ENCODE peak calls at places on chromosomes 2 and 18, in eight cellular contexts. One of them, this sample, is unnamed.
A peak's percentile ranks its signal among the peaks of the same experiment; 100 is the strongest.

GRCh38 chr2:96205238-96205637 is 3.4 kb downstream of the STARD7 start:
- DNase-seq in osteocyte: no peak
- DNase-seq in nephron progenitor cell: no peak
- DNase-seq in type B pancreatic cell: no peak
- DNase-seq in brain microvascular endothelial cell: no peak
- DNase-seq in DND-41: no peak
- DNase-seq in NB4: no peak
- DNase-seq in B cell: no peak
- DNase-seq in this sample: no peak

GRCh38 chr2:217832115-217832514 is 170.7 kb downstream of the TNS1 start:
- DNase-seq in brain microvascular endothelial cell: no peak
- DNase-seq in DND-41: no peak
- DNase-seq in type B pancreatic cell: no peak
- DNase-seq in nephron progenitor cell: no peak
- DNase-seq in osteocyte: no peak
- DNase-seq in B cell: no peak
- DNase-seq in NB4: no peak
- DNase-seq in this sample: no peak

GRCh38 chr18:48797841-48798255 is 152.9 kb downstream of the SMAD7 start:
- DNase-seq in NB4: no peak
- DNase-seq in B cell: no peak
- DNase-seq in nephron progenitor cell: peak; percentile 0
- DNase-seq in type B pancreatic cell: no peak
- DNase-seq in osteocyte: peak; percentile 68
- DNase-seq in DND-41: no peak
- DNase-seq in brain microvascular endothelial cell: no peak
- DNase-seq in this sample: no peak

GRCh38 chr2:219570194-219570923 is 980 bp downstream of the OBSL1 start:
- DNase-seq in B cell: peak; percentile 68
- DNase-seq in nephron progenitor cell: peak; percentile 44
- DNase-seq in brain microvascular endothelial cell: no peak
- DNase-seq in type B pancreatic cell: no peak
- DNase-seq in DND-41: no peak
- DNase-seq in osteocyte: no peak
- DNase-seq in NB4: peak; percentile 48
- DNase-seq in this sample: no peak

GRCh38 chr2:85589982-85590791 is 5.4 kb upstream of the RNF181 start:
- DNase-seq in NB4: peak; percentile 65
- DNase-seq in nephron progenitor cell: no peak
- DNase-seq in osteocyte: no peak
- DNase-seq in type B pancreatic cell: no peak
- DNase-seq in DND-41: no peak
- DNase-seq in brain microvascular endothelial cell: peak; percentile 71
- DNase-seq in B cell: no peak
- DNase-seq in this sample: no peak

GRCh38 chr2:74444498-74445318 is 3.0 kb upstream of the RTKN start:
- DNase-seq in brain microvascular endothelial cell: no peak
- DNase-seq in B cell: no peak
- DNase-seq in DND-41: no peak
- DNase-seq in type B pancreatic cell: no peak
- DNase-seq in NB4: no peak
- DNase-seq in osteocyte: no peak
- DNase-seq in nephron progenitor cell: no peak
- DNase-seq in this sample: no peak

GRCh38 chr2:219029829-219030165 is 11.5 kb downstream of the CFAP65 start:
- DNase-seq in osteocyte: peak; percentile 94
- DNase-seq in DND-41: peak; percentile 79
- DNase-seq in B cell: peak; percentile 82
- DNase-seq in nephron progenitor cell: peak; percentile 85
- DNase-seq in NB4: peak; percentile 81
- DNase-seq in type B pancreatic cell: peak; percentile 84
- DNase-seq in brain microvascular endothelial cell: peak; percentile 64
- DNase-seq in this sample: peak; percentile 80

GRCh38 chr2:164126960-164127359 is 391.2 kb upstream of the FIGN start:
- DNase-seq in NB4: no peak
- DNase-seq in brain microvascular endothelial cell: no peak
- DNase-seq in DND-41: no peak
- DNase-seq in nephron progenitor cell: no peak
- DNase-seq in osteocyte: no peak
- DNase-seq in type B pancreatic cell: no peak
- DNase-seq in B cell: no peak
- DNase-seq in this sample: no peak

GRCh38 chr2:37317746-37318145 is 6.9 kb downstream of the PRKD3 start:
- DNase-seq in nephron progenitor cell: no peak
- DNase-seq in NB4: no peak
- DNase-seq in brain microvascular endothelial cell: no peak
- DNase-seq in DND-41: no peak
- DNase-seq in B cell: no peak
- DNase-seq in osteocyte: no peak
- DNase-seq in type B pancreatic cell: no peak
- DNase-seq in this sample: no peak

GRCh38 chr2:156779416-156780117 is 343.4 kb downstream of the GPD2 start:
- DNase-seq in brain microvascular endothelial cell: no peak
- DNase-seq in NB4: no peak
- DNase-seq in B cell: no peak
- DNase-seq in nephron progenitor cell: no peak
- DNase-seq in osteocyte: no peak
- DNase-seq in type B pancreatic cell: no peak
- DNase-seq in DND-41: no peak
- DNase-seq in this sample: no peak

DNA sequence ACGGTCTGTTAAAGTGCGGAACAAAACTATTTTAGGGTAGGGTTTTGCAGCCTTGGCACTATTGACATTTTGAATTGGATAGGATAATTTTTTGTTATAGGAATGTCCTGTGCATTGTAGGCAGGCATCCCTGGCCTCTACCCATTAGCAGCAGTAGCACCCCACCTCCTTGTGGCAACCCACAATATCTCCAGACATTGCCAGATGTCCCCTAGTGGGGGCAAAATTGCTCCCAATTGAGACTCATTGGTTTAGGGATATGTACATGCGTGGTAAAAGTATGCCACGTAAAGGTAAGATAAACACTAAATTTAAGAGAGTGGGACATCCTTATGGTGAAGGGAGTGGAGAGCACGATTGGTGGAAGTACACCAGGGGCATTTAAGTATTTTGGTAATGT is 4.6 kb downstream of the MIB1 start:
- DNase-seq in nephron progenitor cell: no peak
- DNase-seq in B cell: no peak
- DNase-seq in NB4: peak; percentile 32
- DNase-seq in brain microvascular endothelial cell: no peak
- DNase-seq in type B pancreatic cell: no peak
- DNase-seq in osteocyte: no peak
- DNase-seq in DND-41: no peak
- DNase-seq in this sample: no peak
- TF ChIP-seq CTCF in nephron progenitor cell: no peak
- TF ChIP-seq CTCF in B cell: no peak
- TF ChIP-seq CTCF in NB4: no peak
- TF ChIP-seq CTCF in brain microvascular endothelial cell: peak; percentile 15
- TF ChIP-seq CTCF in type B pancreatic cell: no peak
- TF ChIP-seq CTCF in osteocyte: peak; percentile 9
- TF ChIP-seq CTCF in DND-41: no peak
- TF ChIP-seq CTCF in this sample: no peak

GRCh38 chr2:232030229-232030628 is 68.7 kb downstream of the DIS3L2 start:
- DNase-seq in type B pancreatic cell: no peak
- DNase-seq in DND-41: no peak
- DNase-seq in osteocyte: no peak
- DNase-seq in brain microvascular endothelial cell: no peak
- DNase-seq in B cell: no peak
- DNase-seq in nephron progenitor cell: no peak
- DNase-seq in NB4: no peak
- DNase-seq in this sample: no peak
- TF ChIP-seq CTCF in type B pancreatic cell: peak; percentile 62
- TF ChIP-seq CTCF in DND-41: peak; percentile 37
- TF ChIP-seq CTCF in osteocyte: no peak
- TF ChIP-seq CTCF in brain microvascular endothelial cell: peak; percentile 53
- TF ChIP-seq CTCF in B cell: no peak
- TF ChIP-seq CTCF in nephron progenitor cell: peak; percentile 9
- TF ChIP-seq CTCF in NB4: peak; percentile 28
- TF ChIP-seq CTCF in this sample: peak; percentile 31

DNA sequence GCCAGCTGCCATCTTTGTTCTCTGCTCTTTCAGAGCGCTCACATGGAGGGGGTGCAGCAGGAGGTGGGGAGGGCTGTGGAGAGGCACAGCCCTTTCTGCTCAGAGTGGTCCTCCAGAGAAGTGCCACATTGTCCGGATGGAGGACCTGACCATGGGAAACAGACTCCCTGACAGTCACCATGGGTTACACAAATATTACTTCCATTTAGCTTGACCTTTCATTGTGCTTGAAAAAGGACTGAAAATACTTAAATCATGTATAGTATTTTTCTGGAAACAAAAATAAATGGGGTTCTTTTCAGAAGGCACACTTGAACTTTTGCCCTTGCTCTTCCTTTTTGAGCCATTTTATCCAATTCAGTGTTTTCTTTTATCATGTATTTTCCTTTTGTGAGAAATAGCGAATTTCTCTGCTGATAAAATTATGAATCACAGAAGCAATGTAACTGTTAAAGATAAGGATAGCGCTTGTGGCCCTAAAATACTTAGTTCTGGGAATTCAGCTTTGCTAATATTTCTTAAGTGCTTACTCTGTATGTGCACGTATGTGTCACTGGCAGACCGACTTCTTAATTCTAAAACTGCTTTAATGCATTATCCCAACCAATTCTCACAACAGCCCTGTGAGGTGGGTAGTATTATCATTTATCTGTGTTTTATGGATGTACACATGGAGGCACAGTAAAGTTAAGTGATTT is 34.2 kb downstream of the SPATS2L start:
- DNase-seq in nephron progenitor cell: no peak
- DNase-seq in brain microvascular endothelial cell: peak; percentile 57
- DNase-seq in B cell: no peak
- DNase-seq in type B pancreatic cell: no peak
- DNase-seq in DND-41: no peak
- DNase-seq in NB4: no peak
- DNase-seq in osteocyte: no peak
- DNase-seq in this sample: no peak
- TF ChIP-seq CTCF in nephron progenitor cell: no peak
- TF ChIP-seq CTCF in brain microvascular endothelial cell: no peak
- TF ChIP-seq CTCF in B cell: no peak
- TF ChIP-seq CTCF in type B pancreatic cell: no peak
- TF ChIP-seq CTCF in DND-41: no peak
- TF ChIP-seq CTCF in NB4: no peak
- TF ChIP-seq CTCF in osteocyte: no peak
- TF ChIP-seq CTCF in this sample: no peak

GRCh38 chr2:19784456-19784855 is 117.3 kb downstream of the TTC32 start:
- DNase-seq in NB4: no peak
- DNase-seq in osteocyte: no peak
- DNase-seq in DND-41: no peak
- DNase-seq in B cell: no peak
- DNase-seq in type B pancreatic cell: no peak
- DNase-seq in brain microvascular endothelial cell: no peak
- DNase-seq in nephron progenitor cell: no peak
- DNase-seq in this sample: no peak

GRCh38 chr2:19785432-19785831 is 116.4 kb downstream of the TTC32 start:
- DNase-seq in B cell: no peak
- DNase-seq in nephron progenitor cell: no peak
- DNase-seq in brain microvascular endothelial cell: no peak
- DNase-seq in type B pancreatic cell: no peak
- DNase-seq in DND-41: no peak
- DNase-seq in NB4: no peak
- DNase-seq in osteocyte: no peak
- DNase-seq in this sample: no peak

GRCh38 chr2:19787134-19787533 is 114.6 kb downstream of the TTC32 start:
- DNase-seq in nephron progenitor cell: no peak
- DNase-seq in DND-41: no peak
- DNase-seq in type B pancreatic cell: no peak
- DNase-seq in brain microvascular endothelial cell: no peak
- DNase-seq in B cell: no peak
- DNase-seq in NB4: no peak
- DNase-seq in osteocyte: no peak
- DNase-seq in this sample: no peak

GRCh38 chr2:19785867-19786266 is 115.9 kb downstream of the TTC32 start:
- DNase-seq in nephron progenitor cell: no peak
- DNase-seq in NB4: no peak
- DNase-seq in B cell: no peak
- DNase-seq in DND-41: no peak
- DNase-seq in type B pancreatic cell: no peak
- DNase-seq in osteocyte: no peak
- DNase-seq in brain microvascular endothelial cell: no peak
- DNase-seq in this sample: no peak

GRCh38 chr2:19786408-19787058 is 115.2 kb downstream of the TTC32 start:
- DNase-seq in osteocyte: no peak
- DNase-seq in DND-41: no peak
- DNase-seq in nephron progenitor cell: no peak
- DNase-seq in brain microvascular endothelial cell: peak; percentile 35
- DNase-seq in type B pancreatic cell: no peak
- DNase-seq in B cell: no peak
- DNase-seq in NB4: peak; percentile 85
- DNase-seq in this sample: no peak
- TF ChIP-seq CTCF in osteocyte: no peak
- TF ChIP-seq CTCF in DND-41: no peak
- TF ChIP-seq CTCF in nephron progenitor cell: no peak
- TF ChIP-seq CTCF in brain microvascular endothelial cell: no peak
- TF ChIP-seq CTCF in type B pancreatic cell: no peak
- TF ChIP-seq CTCF in B cell: no peak
- TF ChIP-seq CTCF in NB4: no peak
- TF ChIP-seq CTCF in this sample: no peak

GRCh38 chr2:50401772-50402653 is 629.9 kb downstream of the NRXN1 start:
- DNase-seq in NB4: peak; percentile 70
- DNase-seq in nephron progenitor cell: peak; percentile 76
- DNase-seq in B cell: no peak
- DNase-seq in brain microvascular endothelial cell: peak; percentile 68
- DNase-seq in osteocyte: no peak
- DNase-seq in type B pancreatic cell: peak; percentile 68
- DNase-seq in DND-41: peak; percentile 44
- DNase-seq in this sample: no peak
- TF ChIP-seq CTCF in NB4: peak; percentile 95
- TF ChIP-seq CTCF in nephron progenitor cell: peak; percentile 96
- TF ChIP-seq CTCF in B cell: peak; percentile 63
- TF ChIP-seq CTCF in brain microvascular endothelial cell: peak; percentile 90
- TF ChIP-seq CTCF in osteocyte: peak; percentile 68
- TF ChIP-seq CTCF in type B pancreatic cell: peak; percentile 96
- TF ChIP-seq CTCF in DND-41: peak; percentile 86
- TF ChIP-seq CTCF in this sample: peak; percentile 52

GRCh38 chr2:1634681-1635341 is 109.5 kb downstream of the PXDN start:
- DNase-seq in DND-41: no peak
- DNase-seq in B cell: no peak
- DNase-seq in nephron progenitor cell: no peak
- DNase-seq in type B pancreatic cell: no peak
- DNase-seq in osteocyte: no peak
- DNase-seq in NB4: no peak
- DNase-seq in brain microvascular endothelial cell: no peak
- DNase-seq in this sample: no peak

GRCh38 chr2:1638281-1638860 is 105.9 kb downstream of the PXDN start:
- DNase-seq in NB4: no peak
- DNase-seq in B cell: no peak
- DNase-seq in osteocyte: no peak
- DNase-seq in type B pancreatic cell: no peak
- DNase-seq in nephron progenitor cell: no peak
- DNase-seq in DND-41: no peak
- DNase-seq in brain microvascular endothelial cell: no peak
- DNase-seq in this sample: peak; percentile 38

GRCh38 chr2:1639086-1639858 is 105.0 kb downstream of the PXDN start:
- DNase-seq in DND-41: no peak
- DNase-seq in nephron progenitor cell: no peak
- DNase-seq in brain microvascular endothelial cell: no peak
- DNase-seq in osteocyte: no peak
- DNase-seq in type B pancreatic cell: no peak
- DNase-seq in B cell: no peak
- DNase-seq in NB4: no peak
- DNase-seq in this sample: peak; percentile 22

GRCh38 chr2:1635826-1636225 is 108.5 kb downstream of the PXDN start:
- DNase-seq in nephron progenitor cell: no peak
- DNase-seq in type B pancreatic cell: no peak
- DNase-seq in NB4: no peak
- DNase-seq in DND-41: no peak
- DNase-seq in osteocyte: no peak
- DNase-seq in B cell: no peak
- DNase-seq in brain microvascular endothelial cell: no peak
- DNase-seq in this sample: peak; percentile 49

GRCh38 chr2:1636791-1637415 is 107.4 kb downstream of the PXDN start:
- DNase-seq in nephron progenitor cell: no peak
- DNase-seq in osteocyte: no peak
- DNase-seq in DND-41: no peak
- DNase-seq in B cell: no peak
- DNase-seq in NB4: no peak
- DNase-seq in brain microvascular endothelial cell: no peak
- DNase-seq in type B pancreatic cell: no peak
- DNase-seq in this sample: peak; percentile 46
- TF ChIP-seq CTCF in nephron progenitor cell: no peak
- TF ChIP-seq CTCF in osteocyte: no peak
- TF ChIP-seq CTCF in DND-41: no peak
- TF ChIP-seq CTCF in B cell: no peak
- TF ChIP-seq CTCF in NB4: no peak
- TF ChIP-seq CTCF in brain microvascular endothelial cell: no peak
- TF ChIP-seq CTCF in type B pancreatic cell: no peak
- TF ChIP-seq CTCF in this sample: no peak